ENCODE peak calls at places on chromosomes 4 and X, in eight cellular contexts. D is ACHN, W is EL, Y is GM04504, Q is T-cell, G is A549, I is right atrium auricular region, X is M059J. F is an unnamed sample.
A peak's percentile ranks its signal among the peaks of the same experiment; 100 is the strongest.

GRCh38 chr4:134243742-134244713 is 42.4 kb upstream of the PABPC4L start:
- DNase-seq in I (no peak), Q (no peak), D (no peak), W (no peak), X (no peak), G (no peak), Y (no peak), F (no peak)

GRCh38 chr4:40417941-40418340 is 82.8 kb downstream of the CHRNA9 start:
- DNase-seq in D (no peak), I (no peak), Q (no peak), X (no peak), Y (no peak), G (no peak), W (no peak), F (no peak)

GRCh38 chr4:152004801-152005200 is 244.0 kb upstream of the GATB start:
- DNase-seq in I (no peak), X (no peak), D (no peak), G (no peak), Q (no peak), Y (no peak), W (no peak), F (no peak)

GRCh38 chr4:181350578-181351420 is 892.4 kb upstream of the TENM3 start:
- DNase-seq in W (no peak), Q (no peak), Y (no peak), I (no peak), X (no peak), D (no peak), G (no peak), F (no peak)

GRCh38 chr4:61374612-61374920 is 174.4 kb downstream of the ADGRL3 start:
- DNase-seq in G (no peak), X (no peak), Q (no peak), I (no peak), D (no peak), W (no peak), Y (no peak), F (no peak)

GRCh38 chr4:22515145-22515887 is 550 bp downstream of the ADGRA3 start:
- DNase-seq in W (peak; percentile 78), Q (peak; percentile 20), D (peak; percentile 70), G (peak; percentile 74), X (peak; percentile 79), I (peak; percentile 60), Y (peak; percentile 34), F (no peak)

GRCh38 chr4:135775909-135776308 is 1574.3 kb upstream of the PABPC4L start:
- DNase-seq in G (no peak), Y (no peak), Q (no peak), W (no peak), I (no peak), X (no peak), D (no peak), F (no peak)

GRCh38 chrX:29728639-29729038 is 486.7 kb upstream of the MAGEB2 start:
- DNase-seq in X (no peak), W (no peak), Q (no peak), D (peak; percentile 0), G (no peak), Y (no peak), I (no peak), F (no peak)

GRCh38 chr4:153792007-153792892 is 3.4 kb upstream of the SFRP2 start:
- DNase-seq in I (peak; percentile 75), D (no peak), X (no peak), Y (no peak), G (no peak), Q (no peak), W (peak; percentile 49), F (no peak)

GRCh38 chr4:119785963-119786362 is 157.4 kb upstream of the PDE5A start:
- DNase-seq in Y (peak; percentile 10), D (peak; percentile 15), W (peak; percentile 9), G (no peak), X (peak; percentile 48), I (no peak), Q (no peak), F (no peak)

GRCh38 chr4:185017964-185018772 is at the start of gene HELT:
- DNase-seq in Q (no peak), G (no peak), Y (no peak), X (no peak), D (no peak), W (no peak), I (no peak), F (no peak)

GRCh38 chrX:71578253-71579135 is at the start of gene GCNA:
- DNase-seq in D (no peak), Y (no peak), W (no peak), X (no peak), Q (no peak), I (no peak), G (no peak), F (no peak)

GRCh38 chrX:125101971-125102750 is 217.5 kb upstream of the TEX13C start:
- DNase-seq in G (no peak), W (no peak), Q (no peak), D (no peak), X (no peak), I (no peak), Y (no peak), F (no peak)

GRCh38 chr4:181647396-181648107 is 595.6 kb upstream of the TENM3 start:
- DNase-seq in W (peak; percentile 31), X (peak; percentile 28), G (no peak), Q (no peak), I (no peak), Y (no peak), D (no peak), F (no peak)

GRCh38 chrX:46812445-46812844 is 24.4 kb upstream of the RP2 start:
- DNase-seq in W (no peak), Y (no peak), I (no peak), G (peak; percentile 21), Q (no peak), D (no peak), X (peak; percentile 58), F (no peak)

GRCh38 chrX:13570245-13570573 is 808 bp downstream of the EGFL6 start:
- DNase-seq in W (no peak), X (no peak), G (no peak), Q (no peak), Y (no peak), I (no peak), D (no peak), F (no peak)

GRCh38 chrX:149504226-149504914 is 736 bp downstream of the IDS start:
- DNase-seq in G (peak; percentile 36), W (peak; percentile 27), D (peak; percentile 19), X (peak; percentile 58), I (no peak), Y (no peak), Q (peak; percentile 62), F (no peak)

GRCh38 chr4:114208747-114209146 is 229.3 kb upstream of the ARSJ start:
- DNase-seq in W (peak; percentile 48), Y (peak; percentile 9), G (no peak), I (no peak), Q (no peak), D (no peak), X (peak; percentile 37), F (no peak)

GRCh38 chr4:84159767-84160166 is 339.3 kb downstream of the NKX6-1 start:
- DNase-seq in I (no peak), W (no peak), G (no peak), Y (no peak), D (peak; percentile 8), X (no peak), Q (no peak), F (no peak)

GRCh38 chr4:184168406-184169019 is 49.2 kb downstream of the ENPP6 start:
- DNase-seq in Y (peak; percentile 26), Q (peak; percentile 38), W (peak; percentile 64), D (peak; percentile 54), X (peak; percentile 42), G (peak; percentile 46), I (peak; percentile 68), F (peak; percentile 13)

GRCh38 chr4:14961292-14961691 is 41.0 kb upstream of the CPEB2 start:
- DNase-seq in I (no peak), Q (no peak), W (no peak), D (no peak), Y (no peak), G (no peak), X (no peak), F (no peak)

GRCh38 chr4:154497901-154498300 is 6.3 kb upstream of the DCHS2 start:
- DNase-seq in Q (no peak), I (no peak), X (no peak), G (no peak), Y (no peak), D (no peak), W (no peak), F (no peak)

GRCh38 chr4:149176019-149176418 is 639.6 kb downstream of the IQCM start:
- DNase-seq in D (no peak), X (no peak), W (no peak), I (no peak), G (no peak), Y (no peak), Q (no peak), F (no peak)

GRCh38 chr4:84750260-84750955 is 167.5 kb downstream of the CDS1 start:
- DNase-seq in W (peak; percentile 49), D (peak; percentile 55), Y (peak; percentile 20), I (no peak), X (peak; percentile 44), G (peak; percentile 28), Q (no peak), F (peak; percentile 20)

GRCh38 chr4:973431-974397 is at the start of gene DGKQ:
- DNase-seq in D (peak; percentile 64), I (peak; percentile 87), Y (peak; percentile 66), G (peak; percentile 64), Q (peak; percentile 83), X (peak; percentile 48), W (peak; percentile 82), F (peak; percentile 19)

GRCh38 chr4:85092536-85092935 is 126.0 kb upstream of the WDFY3 start:
- DNase-seq in X (no peak), D (no peak), G (no peak), Y (no peak), Q (no peak), I (no peak), W (no peak), F (no peak)

GRCh38 chrX:18885317-18886004 is 98.5 kb downstream of the PHKA2 start:
- DNase-seq in Q (no peak), X (peak; percentile 20), D (no peak), G (no peak), I (no peak), Y (no peak), W (no peak), F (no peak)

GRCh38 chr4:17236686-17237085 is 275.2 kb downstream of the QDPR start:
- DNase-seq in G (no peak), I (no peak), Q (no peak), X (peak; percentile 74), W (peak; percentile 67), D (no peak), Y (peak; percentile 58), F (peak; percentile 26)

GRCh38 chr4:102339018-102339417 is 6.3 kb downstream of the SLC39A8 start:
- DNase-seq in Y (no peak), X (no peak), I (no peak), Q (no peak), W (no peak), G (no peak), D (no peak), F (no peak)

GRCh38 chr4:176837176-176837915 is 44.6 kb upstream of the VEGFC start:
- DNase-seq in Q (no peak), Y (no peak), W (no peak), D (no peak), X (peak; percentile 51), G (no peak), I (no peak), F (no peak)

GRCh38 chr4:133592591-133592990 is 443.5 kb downstream of the PCDH10 start:
- DNase-seq in I (no peak), Y (no peak), W (no peak), Q (no peak), D (no peak), G (no peak), X (no peak), F (no peak)

GRCh38 chr4:183356931-183357675 is 34.9 kb upstream of the CLDN24 start:
- DNase-seq in W (no peak), Q (no peak), X (no peak), Y (no peak), G (no peak), D (no peak), I (no peak), F (no peak)

GRCh38 chrX:37409278-37409677 is 60.1 kb downstream of the PRRG1 start:
- DNase-seq in Y (no peak), W (no peak), D (no peak), G (no peak), Q (no peak), X (no peak), I (no peak), F (no peak)

GRCh38 chrX:45850197-45850774 is 649.6 kb upstream of the DIPK2B start:
- DNase-seq in X (peak; percentile 56), W (peak; percentile 11), Q (peak; percentile 8), Y (no peak), I (no peak), D (no peak), G (no peak), F (no peak)